ENCODE peak calls at places on chromosomes 11 and 22, in seven cellular contexts. C is prostate gland, D is breast epithelium, W is transverse colon, A is upper lobe of left lung, Y is sigmoid colon, Q is H1. L is an unnamed sample. For H3K4me1, the result is how much of the 10 kb centered on the place peaks cover.

GRCh38 chr11:125370561-125371389 is 125.3 kb downstream of the FEZ1 start:
- DNase-seq in C (no peak), D (no peak), W (no peak), A (no peak), Y (no peak), Q (peak), L (no peak)

GRCh38 chr11:63915961-63916836 is 765 bp downstream of the RCOR2 start:
- DNase-seq in C (no peak), D (no peak), W (peak), A (no peak), Y (no peak), Q (peak), L (peak)

GRCh38 chr11:66235141-66235540 is 33.3 kb upstream of the RAB1B start:
- DNase-seq in C (no peak), D (no peak), W (no peak), A (no peak), Y (no peak), Q (no peak), L (no peak)

GRCh38 chr11:126284829-126285228 is 1.9 kb downstream of the TIRAP start:
- DNase-seq in C (no peak), D (peak), W (peak), A (peak), Y (peak), Q (no peak), L (peak)

GRCh38 chr11:7688238-7688826 is 15.0 kb upstream of the CYB5R2 start:
- DNase-seq in C (no peak), D (no peak), W (no peak), A (no peak), Y (no peak), Q (no peak), L (no peak)

GRCh38 chr11:38160433-38160832 is 1562.4 kb upstream of the RAG2 start:
- DNase-seq in C (no peak), D (no peak), W (no peak), A (no peak), Y (no peak), Q (no peak), L (no peak)

GRCh38 chr11:8260202-8260996 is 3.3 kb downstream of the LMO1 start:
- DNase-seq in C (no peak), D (no peak), W (no peak), A (peak), Y (peak), Q (no peak), L (peak)

GRCh38 chr11:129435499-129436245 is 60.0 kb downstream of the BARX2 start:
- DNase-seq in C (no peak), D (no peak), W (no peak), A (no peak), Y (no peak), Q (no peak), L (no peak)

GRCh38 chr11:126949066-126949945 is 51.3 kb downstream of the KIRREL3 start:
- DNase-seq in C (no peak), D (no peak), W (no peak), A (no peak), Y (no peak), Q (no peak), L (no peak)

GRCh38 chr11:130214861-130215530 is 55.4 kb downstream of the ST14 start:
- DNase-seq in C (no peak), D (peak), W (no peak), A (peak), Y (no peak), Q (no peak), L (peak)

GRCh38 chr22:26170112-26170492 is 840 bp downstream of the SEZ6L start:
- DNase-seq in C (no peak), D (no peak), W (no peak), A (no peak), Y (no peak), Q (peak), L (no peak)

GRCh38 chr11:46357483-46357936 is 10.2 kb downstream of the DGKZ start:
- DNase-seq in C (peak), D (peak), W (peak), A (peak), Y (no peak), Q (no peak), L (peak)

GRCh38 chr22:44918166-44918924 is 91.5 kb downstream of the PHF21B start:
- DNase-seq in C (no peak), D (no peak), W (no peak), A (peak), Y (peak), Q (no peak), L (no peak)

GRCh38 chr11:61616443-61616842 is 35.6 kb upstream of the SYT7 start:
- DNase-seq in C (no peak), D (no peak), W (no peak), A (no peak), Y (no peak), Q (no peak), L (no peak)

GRCh38 chr11:129610125-129610524 is 205.5 kb upstream of the TMEM45B start:
- DNase-seq in C (no peak), D (no peak), W (no peak), A (no peak), Y (no peak), Q (no peak), L (no peak)

GRCh38 chr11:111604392-111605009 is 2.3 kb downstream of the SIK2 start:
- DNase-seq in C (no peak), D (no peak), W (no peak), A (no peak), Y (no peak), Q (no peak), L (no peak)

GRCh38 chr11:1570531-1570895 is 1.6 kb downstream of the DUSP8 start:
- DNase-seq in C (no peak), D (no peak), W (no peak), A (no peak), Y (peak), Q (no peak), L (no peak)

GRCh38 chr22:28600546-28601143 is 79.0 kb downstream of the TTC28 start:
- DNase-seq in C (no peak), D (no peak), W (no peak), A (no peak), Y (no peak), Q (no peak), L (no peak)

GRCh38 chr11:12242926-12243325 is 132.5 kb downstream of the MICAL2 start:
- DNase-seq in C (no peak), D (no peak), W (no peak), A (no peak), Y (no peak), Q (no peak), L (no peak)

GRCh38 chr11:15308840-15309239 is 194.1 kb downstream of the INSC start:
- DNase-seq in C (no peak), D (no peak), W (no peak), A (no peak), Y (no peak), Q (no peak), L (no peak)

GRCh38 chr11:33089776-33090175 is 50.4 kb downstream of the TCP11L1 start:
- DNase-seq in C (no peak), D (no peak), W (no peak), A (no peak), Y (no peak), Q (no peak), L (no peak)

GRCh38 chr11:18731949-18732821 is 6.2 kb upstream of the IGSF22 start:
- DNase-seq in C (peak), D (peak), W (peak), A (peak), Y (no peak), Q (peak), L (peak)

GRCh38 chr22:20836987-20837823 is 21.4 kb downstream of the PI4KA start:
- DNase-seq in C (no peak), D (no peak), W (no peak), A (no peak), Y (no peak), Q (no peak), L (no peak)

GRCh38 chr11:14110629-14111028 is 148.1 kb downstream of the SPON1 start:
- DNase-seq in C (no peak), D (no peak), W (no peak), A (no peak), Y (no peak), Q (no peak), L (no peak)

GRCh38 chr11:120875986-120876385 is 147.9 kb upstream of the TBCEL start:
- DNase-seq in C (no peak), D (no peak), W (no peak), A (no peak), Y (no peak), Q (no peak), L (no peak)

GRCh38 chr11:14519692-14520085 is 497 bp downstream of the PSMA1 start:
- DNase-seq in C (no peak), D (no peak), W (no peak), A (no peak), Y (no peak), Q (no peak), L (no peak)

GRCh38 chr22:22201185-22201924 is 43.2 kb upstream of the VPREB1 start:
- DNase-seq in C (no peak), D (no peak), W (peak), A (no peak), Y (peak), Q (peak), L (peak)

GRCh38 chr22:40586781-40587180 is 49.7 kb downstream of the MRTFA start:
- DNase-seq in C (no peak), D (no peak), W (no peak), A (no peak), Y (no peak), Q (no peak), L (no peak)

GRCh38 chr11:114340311-114341131 is 44.3 kb downstream of the NNMT start:
- DNase-seq in C (peak), D (no peak), W (peak), A (peak), Y (peak), Q (peak), L (peak)

GRCh38 chr11:45107051-45107450 is 39.4 kb upstream of the PRDM11 start:
- DNase-seq in C (no peak), D (no peak), W (no peak), A (no peak), Y (peak), Q (no peak), L (no peak)

GRCh38 chr11:85680897-85681296 is 5.1 kb downstream of the CCDC89 start:
- DNase-seq in C (no peak), D (no peak), W (no peak), A (no peak), Y (no peak), Q (no peak), L (no peak)

GRCh38 chr22:23153994-23154393 is 8.7 kb downstream of the RAB36 start:
- DNase-seq in C (no peak), D (no peak), W (no peak), A (no peak), Y (no peak), Q (no peak), L (no peak)

GRCh38 chr11:118604566-118604965 is 2.8 kb upstream of the PHLDB1 start:
- DNase-seq in C (no peak), D (no peak), W (no peak), A (no peak), Y (no peak), Q (no peak), L (peak)

GRCh38 chr11:118606844-118607228 is 579 bp upstream of the PHLDB1 start:
- DNase-seq in C (no peak), D (no peak), W (no peak), A (no peak), Y (no peak), Q (no peak), L (peak)

GRCh38 chr11:118606157-118606843 is 1.1 kb upstream of the PHLDB1 start:
- DNase-seq in C (no peak), D (no peak), W (no peak), A (no peak), Y (peak), Q (no peak), L (peak)

GRCh38 chr11:118607401-118608267 is at the start of gene PHLDB1:
- DNase-seq in C (peak), D (no peak), W (peak), A (peak), Y (peak), Q (peak), L (peak)

GRCh38 chr11:118605116-118605867 is 2.1 kb upstream of the PHLDB1 start:
- DNase-seq in C (no peak), D (no peak), W (peak), A (peak), Y (peak), Q (no peak), L (peak)
- TF ChIP-seq POLR2AphosphoS5 in C (peak), D (peak), W (peak), A (peak), Y (peak), Q (peak), L (peak)

GRCh38 chr11:128040603-128041002 is 546.8 kb downstream of the ETS1 start:
- DNase-seq in C (no peak), D (no peak), W (no peak), A (no peak), Y (no peak), Q (no peak), L (no peak)
- H3K4me3 ChIP-seq in C (no peak), D (no peak), W (no peak), A (no peak), Y (no peak), Q (no peak), L (no peak)

GRCh38 chr22:30298005-30298701 is 8.8 kb upstream of the CASTOR1 start:
- DNase-seq in C (peak), D (peak), W (peak), A (peak), Y (no peak), Q (no peak), L (peak)
- H3K4me1 ChIP-seq in C (under half), D (under half), W (under half), A (half or more), Y (under half), Q (under half), L (half or more)

GRCh38 chr11:67648140-67648795 is 2.3 kb downstream of the ACY3 start:
- DNase-seq in C (no peak), D (no peak), W (peak), A (no peak), Y (no peak), Q (peak), L (peak)
- TF ChIP-seq POLR2AphosphoS5 in C (no peak), D (no peak), W (no peak), A (no peak), Y (no peak), Q (no peak), L (no peak)

DNA sequence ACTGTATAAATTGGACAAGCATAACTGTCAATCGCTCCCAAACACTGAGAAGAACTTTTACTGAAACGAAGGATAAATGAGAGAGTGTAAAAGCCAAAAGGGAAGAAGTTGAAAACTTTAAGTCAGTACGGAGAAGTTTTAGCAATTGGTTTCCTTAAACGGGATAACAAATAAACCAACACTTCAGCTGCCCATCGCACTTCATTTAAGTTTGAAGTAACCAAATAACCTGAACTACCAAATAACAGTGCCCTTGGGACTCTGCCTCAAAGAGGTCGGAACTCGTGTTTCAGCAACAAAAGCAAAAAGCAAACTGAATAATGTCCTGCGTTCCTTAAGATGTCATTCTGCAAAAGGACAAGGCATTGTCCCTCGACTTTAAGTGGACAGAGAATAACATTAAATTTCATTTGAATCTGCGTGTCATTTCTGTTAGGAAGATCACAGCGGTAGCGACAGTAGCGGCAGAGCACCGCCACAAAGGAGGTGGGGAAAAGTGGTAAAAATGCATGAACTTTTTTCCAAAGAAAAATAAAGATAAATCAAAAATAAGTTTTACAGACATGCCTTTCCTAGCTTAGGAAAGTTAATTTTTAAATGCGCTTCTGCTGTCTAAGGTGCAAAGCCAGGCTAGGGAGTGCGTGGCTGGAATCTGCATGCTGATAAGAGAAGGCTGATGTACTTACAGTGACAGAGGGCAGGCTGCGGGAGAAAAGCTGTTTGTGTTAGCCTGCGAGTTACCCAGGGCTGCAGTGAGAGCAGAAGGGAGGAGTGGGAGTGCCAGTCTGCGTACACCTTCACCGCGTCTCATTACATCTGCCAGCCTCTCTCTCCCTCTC is 126.8 kb upstream of the C11orf58 start:
- DNase-seq in C (no peak), D (no peak), W (no peak), A (no peak), Y (no peak), Q (no peak), L (no peak)
- H3K4me3 ChIP-seq in C (no peak), D (no peak), W (peak), A (no peak), Y (no peak), Q (no peak), L (no peak)